ENCODE peak calls at places on chromosomes 5 and 9, in four cellular contexts. T is spleen; Y is central memory CD8-positive, alpha-beta T cell; V is GM23248. W is an unnamed sample.

GRCh38 chr9:1939926-1940368 is 75.2 kb upstream of the SMARCA2 start:
- DNase-seq in T (no peak), Y (no peak), V (peak), W (peak)

GRCh38 chr9:100088202-100088601 is 10.6 kb downstream of the ERP44 start:
- DNase-seq in T (no peak), Y (no peak), V (no peak), W (no peak)

GRCh38 chr5:122311400-122311887 is 593 bp upstream of the SNCAIP start:
- DNase-seq in T (no peak), Y (no peak), V (peak), W (no peak)

GRCh38 chr5:160048131-160048530 is 39.2 kb downstream of the TTC1 start:
- DNase-seq in T (no peak), Y (no peak), V (no peak), W (no peak)

GRCh38 chr9:29212590-29213373 is 1639.5 kb upstream of the C9orf72 start:
- DNase-seq in T (no peak), Y (no peak), V (peak), W (peak)

GRCh38 chr5:54361683-54362411 is 51.5 kb upstream of the ARL15 start:
- DNase-seq in T (no peak), Y (no peak), V (peak), W (no peak)

GRCh38 chr5:38467353-38468040 is 88.9 kb downstream of the LIFR start:
- DNase-seq in T (no peak), Y (no peak), V (peak), W (no peak)

GRCh38 chr9:115422932-115423440 is 305.0 kb upstream of the TNC start:
- DNase-seq in T (no peak), Y (no peak), V (no peak), W (no peak)

GRCh38 chr5:180340856-180341255 is 12.3 kb downstream of the GFPT2 start:
- DNase-seq in T (no peak), Y (no peak), V (peak), W (no peak)

GRCh38 chr9:86605303-86605702 is 251.1 kb upstream of the TUT7 start:
- DNase-seq in T (no peak), Y (no peak), V (no peak), W (no peak)

GRCh38 chr9:135359764-135360163 is 119.8 kb upstream of the PPP1R26 start:
- DNase-seq in T (no peak), Y (no peak), V (no peak), W (no peak)

GRCh38 chr5:132684922-132685720 is 11.3 kb downstream of the IL4 start:
- DNase-seq in T (no peak), Y (no peak), V (no peak), W (no peak)

GRCh38 chr9:4748612-4749011 is 7.6 kb upstream of the AK3 start:
- DNase-seq in T (no peak), Y (no peak), V (peak), W (no peak)

GRCh38 chr9:114380988-114381387 is 6.8 kb downstream of the AKNA start:
- DNase-seq in T (peak), Y (no peak), V (no peak), W (no peak)

GRCh38 chr5:56856779-56857178 is 41.4 kb downstream of the MAP3K1 start:
- DNase-seq in T (no peak), Y (no peak), V (no peak), W (no peak)

GRCh38 chr5:110082194-110082593 is 392.5 kb downstream of the MAN2A1 start:
- DNase-seq in T (no peak), Y (no peak), V (no peak), W (no peak)

GRCh38 chr5:168528521-168529360 is at the start of gene FBLL1:
- DNase-seq in T (no peak), Y (no peak), V (peak), W (peak)

GRCh38 chr5:142924135-142924883 is 154.1 kb downstream of the ARHGAP26 start:
- DNase-seq in T (no peak), Y (no peak), V (peak), W (no peak)

GRCh38 chr9:134807726-134808125 is 72.9 kb upstream of the FCN2 start:
- DNase-seq in T (no peak), Y (no peak), V (peak), W (no peak)

GRCh38 chr5:82364497-82364896 is 86.3 kb upstream of the RPS23 start:
- DNase-seq in T (no peak), Y (no peak), V (peak), W (no peak)

GRCh38 chr9:71285191-71285656 is 163.8 kb upstream of the TRPM3 start:
- DNase-seq in T (no peak), Y (no peak), V (peak), W (peak)

GRCh38 chr9:69104830-69105527 is 69.1 kb upstream of the TJP2 start:
- DNase-seq in T (no peak), Y (no peak), V (no peak), W (no peak)

GRCh38 chr9:104177003-104177611 is 83.0 kb downstream of the SMC2 start:
- DNase-seq in T (no peak), Y (no peak), V (peak), W (no peak)

GRCh38 chr5:107203231-107203630 is 467.5 kb downstream of the EFNA5 start:
- DNase-seq in T (no peak), Y (no peak), V (no peak), W (no peak)

GRCh38 chr5:136191304-136192014 is 1.5 kb downstream of the SMIM32 start:
- DNase-seq in T (peak), Y (no peak), V (peak), W (peak)

W was measured in SK-N-DZ.